ENCODE peak calls at places on chromosomes 12 and 14, in eight cellular contexts. One of them, this sample, is unnamed.

GRCh38 chr12:6553051-6553868 is 2.6 kb downstream of the IFFO1 start:
- DNase-seq in endothelial cell of umbilical vein: no peak
- DNase-seq in right atrium auricular region: peak
- DNase-seq in epithelial cell of esophagus: no peak
- DNase-seq in HCT116: no peak
- DNase-seq in foreskin fibroblast: peak
- DNase-seq in suprapubic skin: no peak
- DNase-seq in fibroblast of lung: peak
- DNase-seq in this sample: peak

GRCh38 chr14:71905860-71906259 is 26.4 kb upstream of the RGS6 start:
- DNase-seq in foreskin fibroblast: no peak
- DNase-seq in HCT116: no peak
- DNase-seq in epithelial cell of esophagus: no peak
- DNase-seq in right atrium auricular region: no peak
- DNase-seq in endothelial cell of umbilical vein: no peak
- DNase-seq in suprapubic skin: no peak
- DNase-seq in fibroblast of lung: no peak
- DNase-seq in this sample: no peak

GRCh38 chr14:76138758-76139723 is 12.7 kb upstream of the GPATCH2L start:
- DNase-seq in endothelial cell of umbilical vein: no peak
- DNase-seq in epithelial cell of esophagus: no peak
- DNase-seq in HCT116: no peak
- DNase-seq in fibroblast of lung: no peak
- DNase-seq in foreskin fibroblast: no peak
- DNase-seq in suprapubic skin: no peak
- DNase-seq in right atrium auricular region: no peak
- DNase-seq in this sample: no peak

GRCh38 chr12:31215521-31216232 is 110.3 kb downstream of the SINHCAF start:
- DNase-seq in endothelial cell of umbilical vein: no peak
- DNase-seq in right atrium auricular region: no peak
- DNase-seq in suprapubic skin: no peak
- DNase-seq in epithelial cell of esophagus: peak
- DNase-seq in HCT116: no peak
- DNase-seq in foreskin fibroblast: no peak
- DNase-seq in fibroblast of lung: no peak
- DNase-seq in this sample: no peak

GRCh38 chr14:57182760-57183503 is 85.8 kb downstream of the EXOC5 start:
- DNase-seq in right atrium auricular region: no peak
- DNase-seq in foreskin fibroblast: no peak
- DNase-seq in suprapubic skin: no peak
- DNase-seq in epithelial cell of esophagus: peak
- DNase-seq in endothelial cell of umbilical vein: no peak
- DNase-seq in HCT116: peak
- DNase-seq in fibroblast of lung: peak
- DNase-seq in this sample: no peak

GRCh38 chr12:127063339-127064090 is 1203.5 kb upstream of the TMEM132C start:
- DNase-seq in foreskin fibroblast: no peak
- DNase-seq in HCT116: no peak
- DNase-seq in suprapubic skin: no peak
- DNase-seq in fibroblast of lung: no peak
- DNase-seq in endothelial cell of umbilical vein: no peak
- DNase-seq in right atrium auricular region: no peak
- DNase-seq in epithelial cell of esophagus: peak
- DNase-seq in this sample: no peak

GRCh38 chr14:49880267-49881064 is 12.4 kb upstream of the ARF6 start:
- DNase-seq in epithelial cell of esophagus: no peak
- DNase-seq in foreskin fibroblast: peak
- DNase-seq in fibroblast of lung: no peak
- DNase-seq in endothelial cell of umbilical vein: peak
- DNase-seq in suprapubic skin: no peak
- DNase-seq in right atrium auricular region: no peak
- DNase-seq in HCT116: no peak
- DNase-seq in this sample: no peak

GRCh38 chr14:69812725-69813124 is 15.7 kb upstream of the SLC10A1 start:
- DNase-seq in suprapubic skin: no peak
- DNase-seq in HCT116: no peak
- DNase-seq in foreskin fibroblast: no peak
- DNase-seq in fibroblast of lung: no peak
- DNase-seq in epithelial cell of esophagus: peak
- DNase-seq in endothelial cell of umbilical vein: no peak
- DNase-seq in right atrium auricular region: no peak
- DNase-seq in this sample: peak

GRCh38 chr14:79201545-79202247 is 1009.6 kb downstream of the DIO2 start:
- DNase-seq in suprapubic skin: no peak
- DNase-seq in right atrium auricular region: no peak
- DNase-seq in epithelial cell of esophagus: no peak
- DNase-seq in fibroblast of lung: no peak
- DNase-seq in HCT116: no peak
- DNase-seq in foreskin fibroblast: no peak
- DNase-seq in endothelial cell of umbilical vein: peak
- DNase-seq in this sample: no peak

GRCh38 chr12:132719954-132720324 is 9.3 kb downstream of the PGAM5 start:
- DNase-seq in endothelial cell of umbilical vein: no peak
- DNase-seq in suprapubic skin: no peak
- DNase-seq in epithelial cell of esophagus: no peak
- DNase-seq in foreskin fibroblast: no peak
- DNase-seq in right atrium auricular region: no peak
- DNase-seq in HCT116: no peak
- DNase-seq in fibroblast of lung: no peak
- DNase-seq in this sample: no peak

GRCh38 chr12:124098101-124098757 is 125.2 kb downstream of the ZNF664 start:
- DNase-seq in suprapubic skin: no peak
- DNase-seq in right atrium auricular region: no peak
- DNase-seq in fibroblast of lung: no peak
- DNase-seq in foreskin fibroblast: no peak
- DNase-seq in epithelial cell of esophagus: no peak
- DNase-seq in endothelial cell of umbilical vein: no peak
- DNase-seq in HCT116: no peak
- DNase-seq in this sample: no peak

GRCh38 chr12:105047303-105047702 is 37.0 kb downstream of the ALDH1L2 start:
- DNase-seq in suprapubic skin: no peak
- DNase-seq in epithelial cell of esophagus: no peak
- DNase-seq in HCT116: no peak
- DNase-seq in endothelial cell of umbilical vein: no peak
- DNase-seq in right atrium auricular region: no peak
- DNase-seq in fibroblast of lung: no peak
- DNase-seq in foreskin fibroblast: no peak
- DNase-seq in this sample: no peak

GRCh38 chr14:42140831-42141279 is 534.2 kb downstream of the LRFN5 start:
- DNase-seq in right atrium auricular region: no peak
- DNase-seq in HCT116: no peak
- DNase-seq in suprapubic skin: no peak
- DNase-seq in endothelial cell of umbilical vein: no peak
- DNase-seq in epithelial cell of esophagus: peak
- DNase-seq in fibroblast of lung: peak
- DNase-seq in foreskin fibroblast: peak
- DNase-seq in this sample: peak

GRCh38 chr14:68926236-68926635 is 52.9 kb downstream of the ACTN1 start:
- DNase-seq in HCT116: no peak
- DNase-seq in endothelial cell of umbilical vein: no peak
- DNase-seq in fibroblast of lung: no peak
- DNase-seq in foreskin fibroblast: no peak
- DNase-seq in epithelial cell of esophagus: peak
- DNase-seq in right atrium auricular region: no peak
- DNase-seq in suprapubic skin: no peak
- DNase-seq in this sample: no peak

GRCh38 chr12:57477710-57478681 is 1.7 kb downstream of the ARHGAP9 start:
- DNase-seq in fibroblast of lung: no peak
- DNase-seq in suprapubic skin: no peak
- DNase-seq in epithelial cell of esophagus: peak
- DNase-seq in endothelial cell of umbilical vein: no peak
- DNase-seq in HCT116: no peak
- DNase-seq in foreskin fibroblast: no peak
- DNase-seq in right atrium auricular region: no peak
- DNase-seq in this sample: peak

GRCh38 chr12:28023156-28023887 is 50.8 kb upstream of the PTHLH start:
- DNase-seq in suprapubic skin: no peak
- DNase-seq in fibroblast of lung: peak
- DNase-seq in HCT116: peak
- DNase-seq in right atrium auricular region: no peak
- DNase-seq in epithelial cell of esophagus: peak
- DNase-seq in foreskin fibroblast: peak
- DNase-seq in endothelial cell of umbilical vein: peak
- DNase-seq in this sample: peak

GRCh38 chr12:122943196-122943595 is 23.1 kb downstream of the ABCB9 start:
- DNase-seq in HCT116: no peak
- DNase-seq in fibroblast of lung: no peak
- DNase-seq in suprapubic skin: no peak
- DNase-seq in foreskin fibroblast: no peak
- DNase-seq in epithelial cell of esophagus: no peak
- DNase-seq in endothelial cell of umbilical vein: peak
- DNase-seq in right atrium auricular region: no peak
- DNase-seq in this sample: no peak

GRCh38 chr12:5428332-5429221 is 3.3 kb upstream of the NTF3 start:
- DNase-seq in fibroblast of lung: peak
- DNase-seq in suprapubic skin: no peak
- DNase-seq in foreskin fibroblast: no peak
- DNase-seq in epithelial cell of esophagus: no peak
- DNase-seq in endothelial cell of umbilical vein: peak
- DNase-seq in HCT116: no peak
- DNase-seq in right atrium auricular region: no peak
- DNase-seq in this sample: no peak

GRCh38 chr12:65602579-65603295 is 221.5 kb upstream of the HMGA2 start:
- DNase-seq in fibroblast of lung: peak
- DNase-seq in endothelial cell of umbilical vein: peak
- DNase-seq in foreskin fibroblast: peak
- DNase-seq in right atrium auricular region: peak
- DNase-seq in epithelial cell of esophagus: peak
- DNase-seq in suprapubic skin: peak
- DNase-seq in HCT116: peak
- DNase-seq in this sample: peak

GRCh38 chr14:88258026-88258425 is 65.0 kb downstream of the KCNK10 start:
- DNase-seq in foreskin fibroblast: no peak
- DNase-seq in epithelial cell of esophagus: peak
- DNase-seq in endothelial cell of umbilical vein: no peak
- DNase-seq in right atrium auricular region: no peak
- DNase-seq in suprapubic skin: no peak
- DNase-seq in fibroblast of lung: no peak
- DNase-seq in HCT116: no peak
- DNase-seq in this sample: no peak

GRCh38 chr12:118463677-118464076 is 87.3 kb downstream of the SUDS3 start:
- DNase-seq in foreskin fibroblast: no peak
- DNase-seq in right atrium auricular region: no peak
- DNase-seq in fibroblast of lung: no peak
- DNase-seq in endothelial cell of umbilical vein: no peak
- DNase-seq in HCT116: no peak
- DNase-seq in epithelial cell of esophagus: peak
- DNase-seq in suprapubic skin: no peak
- DNase-seq in this sample: no peak

GRCh38 chr12:112602150-112602549 is 183.4 kb downstream of the PTPN11 start:
- DNase-seq in right atrium auricular region: no peak
- DNase-seq in epithelial cell of esophagus: no peak
- DNase-seq in endothelial cell of umbilical vein: no peak
- DNase-seq in foreskin fibroblast: no peak
- DNase-seq in suprapubic skin: no peak
- DNase-seq in HCT116: no peak
- DNase-seq in fibroblast of lung: no peak
- DNase-seq in this sample: no peak

GRCh38 chr14:95577067-95577800 is 42.4 kb downstream of the GLRX5 start:
- DNase-seq in endothelial cell of umbilical vein: no peak
- DNase-seq in fibroblast of lung: no peak
- DNase-seq in suprapubic skin: no peak
- DNase-seq in right atrium auricular region: no peak
- DNase-seq in foreskin fibroblast: no peak
- DNase-seq in epithelial cell of esophagus: no peak
- DNase-seq in HCT116: no peak
- DNase-seq in this sample: no peak
- H3K4me3 ChIP-seq in endothelial cell of umbilical vein: no peak
- H3K4me3 ChIP-seq in fibroblast of lung: no peak
- H3K4me3 ChIP-seq in suprapubic skin: no peak
- H3K4me3 ChIP-seq in right atrium auricular region: no peak
- H3K4me3 ChIP-seq in foreskin fibroblast: no peak
- H3K4me3 ChIP-seq in epithelial cell of esophagus: no peak
- H3K4me3 ChIP-seq in HCT116: no peak
- H3K4me3 ChIP-seq in this sample: no peak

GRCh38 chr12:56332512-56333196 is 1.1 kb downstream of the PAN2 start:
- DNase-seq in epithelial cell of esophagus: no peak
- DNase-seq in right atrium auricular region: no peak
- DNase-seq in foreskin fibroblast: no peak
- DNase-seq in fibroblast of lung: no peak
- DNase-seq in endothelial cell of umbilical vein: no peak
- DNase-seq in HCT116: no peak
- DNase-seq in suprapubic skin: no peak
- DNase-seq in this sample: no peak
- H3K4me3 ChIP-seq in epithelial cell of esophagus: peak
- H3K4me3 ChIP-seq in right atrium auricular region: peak
- H3K4me3 ChIP-seq in foreskin fibroblast: peak
- H3K4me3 ChIP-seq in fibroblast of lung: peak
- H3K4me3 ChIP-seq in endothelial cell of umbilical vein: peak
- H3K4me3 ChIP-seq in HCT116: peak
- H3K4me3 ChIP-seq in suprapubic skin: peak
- H3K4me3 ChIP-seq in this sample: peak

GRCh38 chr12:8916154-8916553 is 1.8 kb downstream of the PHC1 start:
- DNase-seq in foreskin fibroblast: no peak
- DNase-seq in right atrium auricular region: no peak
- DNase-seq in suprapubic skin: no peak
- DNase-seq in fibroblast of lung: no peak
- DNase-seq in epithelial cell of esophagus: no peak
- DNase-seq in endothelial cell of umbilical vein: no peak
- DNase-seq in HCT116: no peak
- DNase-seq in this sample: no peak

GRCh38 chr12:8911606-8912268 is 2.6 kb upstream of the PHC1 start:
- DNase-seq in HCT116: no peak
- DNase-seq in epithelial cell of esophagus: no peak
- DNase-seq in fibroblast of lung: no peak
- DNase-seq in endothelial cell of umbilical vein: no peak
- DNase-seq in suprapubic skin: no peak
- DNase-seq in foreskin fibroblast: no peak
- DNase-seq in right atrium auricular region: no peak
- DNase-seq in this sample: no peak

GRCh38 chr12:8912910-8913309 is 1.4 kb upstream of the PHC1 start:
- DNase-seq in suprapubic skin: no peak
- DNase-seq in HCT116: no peak
- DNase-seq in fibroblast of lung: no peak
- DNase-seq in right atrium auricular region: no peak
- DNase-seq in foreskin fibroblast: no peak
- DNase-seq in endothelial cell of umbilical vein: no peak
- DNase-seq in epithelial cell of esophagus: peak
- DNase-seq in this sample: no peak

GRCh38 chr12:8914716-8915526 is 612 bp downstream of the PHC1 start:
- DNase-seq in endothelial cell of umbilical vein: peak
- DNase-seq in HCT116: no peak
- DNase-seq in right atrium auricular region: peak
- DNase-seq in epithelial cell of esophagus: peak
- DNase-seq in fibroblast of lung: peak
- DNase-seq in suprapubic skin: peak
- DNase-seq in foreskin fibroblast: peak
- DNase-seq in this sample: peak

GRCh38 chr12:8913702-8914032 is 642 bp upstream of the PHC1 start:
- DNase-seq in right atrium auricular region: no peak
- DNase-seq in fibroblast of lung: no peak
- DNase-seq in suprapubic skin: no peak
- DNase-seq in HCT116: no peak
- DNase-seq in endothelial cell of umbilical vein: no peak
- DNase-seq in foreskin fibroblast: no peak
- DNase-seq in epithelial cell of esophagus: no peak
- DNase-seq in this sample: no peak
- H3K4me3 ChIP-seq in right atrium auricular region: peak
- H3K4me3 ChIP-seq in fibroblast of lung: peak
- H3K4me3 ChIP-seq in suprapubic skin: peak
- H3K4me3 ChIP-seq in HCT116: peak
- H3K4me3 ChIP-seq in endothelial cell of umbilical vein: peak
- H3K4me3 ChIP-seq in foreskin fibroblast: peak
- H3K4me3 ChIP-seq in epithelial cell of esophagus: peak
- H3K4me3 ChIP-seq in this sample: peak

GRCh38 chr14:44662250-44662891 is 155.3 kb upstream of the FSCB start:
- DNase-seq in suprapubic skin: no peak
- DNase-seq in endothelial cell of umbilical vein: no peak
- DNase-seq in epithelial cell of esophagus: no peak
- DNase-seq in foreskin fibroblast: no peak
- DNase-seq in fibroblast of lung: no peak
- DNase-seq in HCT116: no peak
- DNase-seq in right atrium auricular region: no peak
- DNase-seq in this sample: no peak
- H3K4me3 ChIP-seq in suprapubic skin: no peak
- H3K4me3 ChIP-seq in endothelial cell of umbilical vein: no peak
- H3K4me3 ChIP-seq in epithelial cell of esophagus: no peak
- H3K4me3 ChIP-seq in foreskin fibroblast: no peak
- H3K4me3 ChIP-seq in fibroblast of lung: no peak
- H3K4me3 ChIP-seq in HCT116: no peak
- H3K4me3 ChIP-seq in right atrium auricular region: no peak
- H3K4me3 ChIP-seq in this sample: no peak

This sample was measured in MG63.